ENCODE peak calls at places on chromosomes 4 and X, in five cellular contexts. One of them, this sample, is unnamed.

GRCh38 chr4:1209821-1210220 is 37.4 kb upstream of the SPON2 start:
- DNase-seq in ascending aorta: peak
- DNase-seq in NCI-H526 treated with DMSO at 0.1 percent for 48 hours: no peak
- DNase-seq in HEK293T: no peak
- DNase-seq in substantia nigra: peak
- DNase-seq in this sample: no peak

GRCh38 chr4:28842271-28842670 is 1877.9 kb upstream of the PCDH7 start:
- DNase-seq in ascending aorta: no peak
- DNase-seq in HEK293T: no peak
- DNase-seq in substantia nigra: no peak
- DNase-seq in NCI-H526 treated with DMSO at 0.1 percent for 48 hours: no peak
- DNase-seq in this sample: no peak

GRCh38 chr4:88008624-88009235 is 1.3 kb downstream of the PKD2 start:
- DNase-seq in HEK293T: no peak
- DNase-seq in substantia nigra: no peak
- DNase-seq in ascending aorta: no peak
- DNase-seq in NCI-H526 treated with DMSO at 0.1 percent for 48 hours: peak
- DNase-seq in this sample: no peak

GRCh38 chrX:86137071-86137470 is 11.2 kb upstream of the DACH2 start:
- DNase-seq in HEK293T: no peak
- DNase-seq in ascending aorta: no peak
- DNase-seq in NCI-H526 treated with DMSO at 0.1 percent for 48 hours: no peak
- DNase-seq in substantia nigra: no peak
- DNase-seq in this sample: no peak

GRCh38 chrX:115968436-115969252 is 201.9 kb upstream of the AGTR2 start:
- DNase-seq in substantia nigra: no peak
- DNase-seq in NCI-H526 treated with DMSO at 0.1 percent for 48 hours: peak
- DNase-seq in ascending aorta: peak
- DNase-seq in HEK293T: peak
- DNase-seq in this sample: no peak

GRCh38 chr4:70994387-70995099 is 1.1 kb downstream of the DCK start:
- DNase-seq in HEK293T: no peak
- DNase-seq in substantia nigra: no peak
- DNase-seq in ascending aorta: no peak
- DNase-seq in NCI-H526 treated with DMSO at 0.1 percent for 48 hours: no peak
- DNase-seq in this sample: no peak

GRCh38 chrX:53000447-53001208 is 42.3 kb upstream of the FAM156A start:
- DNase-seq in HEK293T: no peak
- DNase-seq in NCI-H526 treated with DMSO at 0.1 percent for 48 hours: no peak
- DNase-seq in substantia nigra: no peak
- DNase-seq in ascending aorta: no peak
- DNase-seq in this sample: peak

GRCh38 chr4:77994194-77994721 is 62.9 kb upstream of the FRAS1 start:
- DNase-seq in substantia nigra: no peak
- DNase-seq in ascending aorta: no peak
- DNase-seq in NCI-H526 treated with DMSO at 0.1 percent for 48 hours: no peak
- DNase-seq in HEK293T: peak
- DNase-seq in this sample: no peak

GRCh38 chr4:116358633-116359222 is 726.6 kb downstream of the TRAM1L1 start:
- DNase-seq in HEK293T: peak
- DNase-seq in ascending aorta: no peak
- DNase-seq in substantia nigra: no peak
- DNase-seq in NCI-H526 treated with DMSO at 0.1 percent for 48 hours: peak
- DNase-seq in this sample: no peak

GRCh38 chrX:118536204-118536603 is 40.6 kb downstream of the DOCK11 start:
- DNase-seq in substantia nigra: no peak
- DNase-seq in NCI-H526 treated with DMSO at 0.1 percent for 48 hours: no peak
- DNase-seq in ascending aorta: no peak
- DNase-seq in HEK293T: no peak
- DNase-seq in this sample: no peak

GRCh38 chr4:113288691-113289090 is 239.2 kb downstream of the ANK2 start:
- DNase-seq in substantia nigra: no peak
- DNase-seq in ascending aorta: no peak
- DNase-seq in HEK293T: no peak
- DNase-seq in NCI-H526 treated with DMSO at 0.1 percent for 48 hours: no peak
- DNase-seq in this sample: no peak

GRCh38 chr4:110265001-110265400 is 66.6 kb upstream of the ELOVL6 start:
- DNase-seq in NCI-H526 treated with DMSO at 0.1 percent for 48 hours: no peak
- DNase-seq in substantia nigra: no peak
- DNase-seq in ascending aorta: no peak
- DNase-seq in HEK293T: no peak
- DNase-seq in this sample: no peak

GRCh38 chr4:161653697-161654096 is 510.1 kb downstream of the FSTL5 start:
- DNase-seq in HEK293T: no peak
- DNase-seq in NCI-H526 treated with DMSO at 0.1 percent for 48 hours: no peak
- DNase-seq in substantia nigra: no peak
- DNase-seq in ascending aorta: no peak
- DNase-seq in this sample: no peak

GRCh38 chr4:184417802-184418511 is 56.4 kb downstream of the IRF2 start:
- DNase-seq in HEK293T: no peak
- DNase-seq in NCI-H526 treated with DMSO at 0.1 percent for 48 hours: no peak
- DNase-seq in substantia nigra: peak
- DNase-seq in ascending aorta: no peak
- DNase-seq in this sample: no peak

GRCh38 chr4:1871471-1872021 is 353 bp downstream of the NSD2 start:
- DNase-seq in HEK293T: peak
- DNase-seq in ascending aorta: no peak
- DNase-seq in substantia nigra: no peak
- DNase-seq in NCI-H526 treated with DMSO at 0.1 percent for 48 hours: no peak
- DNase-seq in this sample: peak

GRCh38 chrX:11890843-11891514 is 132.9 kb downstream of the MSL3 start:
- DNase-seq in ascending aorta: no peak
- DNase-seq in HEK293T: no peak
- DNase-seq in substantia nigra: no peak
- DNase-seq in NCI-H526 treated with DMSO at 0.1 percent for 48 hours: no peak
- DNase-seq in this sample: no peak

GRCh38 chrX:15475021-15475420 is 18.1 kb downstream of the PIR start:
- DNase-seq in HEK293T: no peak
- DNase-seq in substantia nigra: no peak
- DNase-seq in NCI-H526 treated with DMSO at 0.1 percent for 48 hours: no peak
- DNase-seq in ascending aorta: no peak
- DNase-seq in this sample: no peak

GRCh38 chr4:105387466-105387865 is 86.4 kb downstream of the PPA2 start:
- DNase-seq in ascending aorta: no peak
- DNase-seq in NCI-H526 treated with DMSO at 0.1 percent for 48 hours: no peak
- DNase-seq in substantia nigra: no peak
- DNase-seq in HEK293T: no peak
- DNase-seq in this sample: no peak